ENCODE peak calls at places on chromosomes 13 and 19, in six cellular contexts. T, O, H, C, X and F are unnamed samples.
A peak's percentile ranks its signal among the peaks of the same experiment; 100 is the strongest.

GRCh38 chr13:97327521-97328221 is 105.5 kb downstream of the MBNL2 start:
- ATAC-seq in H (peak; percentile 32), C (no peak), T (peak; percentile 27), X (peak; percentile 20), O (peak; percentile 58), F (no peak)

GRCh38 chr13:41054212-41054877 is 7.0 kb upstream of the WBP4 start:
- ATAC-seq in X (peak; percentile 55), O (peak; percentile 57), T (peak; percentile 63), C (peak; percentile 66), H (peak; percentile 75), F (peak; percentile 22)

GRCh38 chr13:112807653-112808376 is 118.0 kb downstream of the ATP11A start:
- ATAC-seq in X (peak; percentile 38), O (no peak), C (peak; percentile 10), T (peak; percentile 14), H (no peak), F (no peak)

GRCh38 chr19:53864308-53864836 is 3.3 kb upstream of the MYADM start:
- ATAC-seq in H (peak; percentile 18), O (no peak), C (peak; percentile 60), X (no peak), T (no peak), F (no peak)

GRCh38 chr19:45901912-45902650 is at the start of gene MYPOP:
- ATAC-seq in H (peak; percentile 6), T (no peak), O (no peak), C (no peak), X (no peak), F (no peak)

GRCh38 chr13:77300176-77301141 is 26.4 kb downstream of the MYCBP2 start:
- ATAC-seq in X (peak; percentile 73), C (peak; percentile 24), O (peak; percentile 63), H (peak; percentile 80), T (no peak), F (no peak)

GRCh38 chr13:43916828-43917227 is 37.1 kb downstream of the LACC1 start:
- ATAC-seq in H (no peak), T (no peak), C (no peak), O (no peak), X (no peak), F (no peak)

GRCh38 chr13:32622827-32623226 is 36.6 kb downstream of the PDS5B start:
- ATAC-seq in H (no peak), O (no peak), C (no peak), X (no peak), T (no peak), F (no peak)

GRCh38 chr19:29405728-29405995 is 120.1 kb upstream of the VSTM2B start:
- ATAC-seq in H (no peak), T (no peak), C (no peak), X (no peak), O (no peak), F (no peak)

GRCh38 chr19:23095406-23095805 is 21.4 kb upstream of the ZNF730 start:
- ATAC-seq in H (no peak), C (no peak), O (no peak), X (no peak), T (no peak), F (no peak)

DNA sequence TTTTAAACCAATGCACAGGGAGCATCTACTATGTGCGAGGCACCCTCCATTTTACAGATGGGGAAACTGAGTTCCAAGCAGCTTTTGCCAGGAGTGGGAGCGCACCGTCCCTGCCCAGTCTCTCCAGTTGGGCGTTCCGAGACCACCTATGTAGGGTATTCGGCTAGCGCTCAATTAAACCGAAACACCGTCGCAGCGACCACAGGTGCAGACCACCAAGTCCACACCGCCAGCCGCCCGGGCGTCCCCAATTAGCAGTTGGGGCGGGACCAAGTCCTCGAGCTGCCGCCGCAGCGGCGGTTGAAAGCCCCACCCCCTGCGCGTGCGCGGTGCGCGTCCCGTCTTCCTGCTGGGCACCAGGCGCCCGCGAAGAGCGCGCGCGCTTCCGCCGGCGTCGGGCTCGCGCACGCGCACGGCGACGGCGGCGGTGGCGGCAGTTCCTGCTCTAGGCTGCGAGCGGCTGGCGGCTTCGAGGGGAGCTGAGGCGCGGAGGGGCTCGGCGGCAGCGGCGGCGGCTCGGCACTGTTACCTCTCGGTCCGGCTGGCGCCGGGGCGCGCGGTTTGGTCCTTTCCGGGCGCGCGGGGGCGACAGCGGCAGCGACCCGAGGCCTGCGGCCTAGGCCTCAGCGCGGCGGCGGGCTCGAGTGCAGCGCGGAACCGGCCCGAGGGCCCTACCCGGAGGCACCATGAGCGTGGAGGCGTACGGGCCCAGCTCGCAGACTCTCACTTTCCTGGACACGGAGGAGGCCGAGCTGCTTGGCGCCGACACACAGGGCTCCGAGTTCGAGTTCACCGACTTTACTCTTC is at the start of gene UPF1:
- ATAC-seq in C (peak; percentile 87), O (peak; percentile 76), H (peak; percentile 89), X (peak; percentile 97), T (peak; percentile 90), F (peak; percentile 92)
- TF ChIP-seq POLR2A in C (peak; percentile 83), O (peak; percentile 67), H (peak; percentile 73), X (peak; percentile 93), T (peak; percentile 94), F (peak; percentile 90)

GRCh38 chr13:45464141-45464686 is 525 bp upstream of the COG3 start:
- ATAC-seq in T (no peak), C (no peak), H (no peak), O (no peak), X (no peak), F (no peak)
- H3K27ac ChIP-seq in T (peak overlapping the region; percentile 4), C (peak overlapping the region; percentile 82), H (peak overlapping the region; percentile 91), O (peak overlapping the region; percentile 87), X (peak overlapping the region; percentile 95), F (peak overlapping the region; percentile 75)

DNA sequence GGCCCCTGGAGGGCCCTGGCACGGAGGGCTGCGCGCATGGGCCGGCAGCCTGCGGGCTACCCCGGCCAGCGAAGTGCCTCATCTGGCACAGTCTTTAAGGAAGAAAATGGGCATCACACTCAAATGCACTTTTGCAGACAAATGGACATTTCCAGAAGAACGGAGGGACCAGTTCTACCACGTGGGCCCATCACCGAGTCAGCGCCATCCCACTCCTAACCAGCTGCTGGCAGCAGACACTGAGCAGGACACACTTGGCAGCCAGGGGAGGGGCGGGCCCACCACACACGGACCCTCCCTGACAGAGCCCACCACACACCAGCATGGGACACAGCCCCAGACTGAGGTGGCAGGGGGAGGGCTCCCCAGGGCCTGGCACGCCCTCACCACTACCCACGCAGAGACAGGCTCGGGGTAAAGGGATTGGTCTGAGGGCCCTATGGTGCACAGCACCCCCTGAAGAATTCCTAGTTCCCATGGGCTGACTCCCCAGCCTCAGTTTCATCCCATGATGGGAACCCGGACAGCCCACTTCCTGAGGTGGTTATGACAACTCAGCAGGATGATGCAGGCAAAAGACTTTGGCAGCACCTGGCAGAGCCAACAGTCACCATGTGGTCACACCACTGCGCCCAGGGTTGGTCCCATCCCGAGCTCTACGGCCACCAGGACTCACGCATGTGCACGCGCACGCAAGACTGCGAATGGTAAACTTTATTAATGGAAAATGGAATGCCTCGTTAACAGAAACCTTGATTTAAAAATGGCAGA is 18.7 kb upstream of the TINCR start:
- ATAC-seq in C (no peak), T (peak; percentile 10), O (peak; percentile 12), H (no peak), X (no peak), F (no peak)
- TF ChIP-seq POLR2A in C (no peak), T (no peak), O (peak; percentile 45), H (no peak), X (no peak), F (no peak)

DNA sequence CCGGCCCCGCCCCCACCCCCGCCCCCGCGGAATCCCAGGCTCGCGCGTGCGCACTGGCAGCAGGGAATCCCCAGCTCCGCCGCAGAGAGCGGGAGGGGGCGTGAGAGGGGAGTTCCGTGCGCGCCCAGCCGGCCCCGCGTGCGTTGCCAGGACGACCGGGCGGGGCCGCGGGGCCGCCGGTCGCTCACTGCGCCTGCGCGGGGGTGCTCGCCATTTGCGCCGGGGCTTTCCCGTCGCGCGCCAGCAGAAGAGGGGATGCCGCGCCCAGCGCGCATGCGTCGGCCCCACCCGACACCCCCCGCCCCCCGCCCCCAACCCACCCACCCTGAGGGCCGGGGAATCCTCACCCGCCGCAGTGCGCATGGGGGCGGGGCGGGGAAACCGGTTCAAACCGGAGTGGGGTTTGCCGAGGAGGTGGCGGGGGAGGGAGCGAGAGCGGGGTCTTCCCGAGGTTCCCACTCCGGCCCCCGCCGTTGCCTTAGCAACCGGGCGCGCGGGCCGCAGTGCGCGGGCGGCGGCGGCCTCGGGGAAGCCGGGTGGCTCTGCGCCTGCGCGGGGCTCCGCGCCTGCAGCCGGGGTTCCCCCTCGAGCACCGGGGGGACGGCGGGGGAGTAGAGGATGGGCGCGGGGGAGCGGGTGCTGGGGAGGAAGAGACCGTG is 15.1 kb downstream of the CCDC124 start:
- ATAC-seq in C (peak; percentile 87), T (peak; percentile 66), X (peak; percentile 92), H (peak; percentile 51), O (peak; percentile 68), F (peak; percentile 93)
- H3K27ac ChIP-seq in C (no peak overlapping the region), T (peak overlapping the region; percentile 47), X (peak overlapping the region; percentile 56), H (peak overlapping the region; percentile 82), O (peak overlapping the region; percentile 31), F (peak overlapping the region; percentile 72)

DNA sequence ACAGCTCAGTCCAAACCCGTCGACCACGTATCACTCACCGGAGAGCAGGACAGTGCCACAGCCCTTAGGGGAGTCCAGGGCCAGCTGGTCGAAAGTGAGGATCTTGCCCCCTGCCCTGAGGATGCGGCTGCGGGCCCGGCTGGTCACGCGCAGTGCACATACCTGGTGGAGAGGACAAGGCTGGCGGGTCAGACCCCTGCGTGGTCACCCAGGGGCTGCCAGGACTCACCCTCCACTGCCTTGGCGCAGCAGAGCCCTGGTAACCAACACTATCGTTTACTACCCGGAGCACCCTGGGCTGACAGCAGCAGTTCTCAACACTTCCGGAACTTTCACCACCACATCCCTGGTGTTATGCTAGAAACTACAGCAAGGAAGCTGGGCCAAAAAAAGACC is 1.2 kb upstream of the FAM83E start:
- ATAC-seq in H (no peak), T (no peak), C (no peak), X (no peak), O (no peak), F (no peak)
- TF ChIP-seq POLR2A in H (no peak), T (no peak), C (no peak), X (no peak), O (no peak), F (no peak)

DNA sequence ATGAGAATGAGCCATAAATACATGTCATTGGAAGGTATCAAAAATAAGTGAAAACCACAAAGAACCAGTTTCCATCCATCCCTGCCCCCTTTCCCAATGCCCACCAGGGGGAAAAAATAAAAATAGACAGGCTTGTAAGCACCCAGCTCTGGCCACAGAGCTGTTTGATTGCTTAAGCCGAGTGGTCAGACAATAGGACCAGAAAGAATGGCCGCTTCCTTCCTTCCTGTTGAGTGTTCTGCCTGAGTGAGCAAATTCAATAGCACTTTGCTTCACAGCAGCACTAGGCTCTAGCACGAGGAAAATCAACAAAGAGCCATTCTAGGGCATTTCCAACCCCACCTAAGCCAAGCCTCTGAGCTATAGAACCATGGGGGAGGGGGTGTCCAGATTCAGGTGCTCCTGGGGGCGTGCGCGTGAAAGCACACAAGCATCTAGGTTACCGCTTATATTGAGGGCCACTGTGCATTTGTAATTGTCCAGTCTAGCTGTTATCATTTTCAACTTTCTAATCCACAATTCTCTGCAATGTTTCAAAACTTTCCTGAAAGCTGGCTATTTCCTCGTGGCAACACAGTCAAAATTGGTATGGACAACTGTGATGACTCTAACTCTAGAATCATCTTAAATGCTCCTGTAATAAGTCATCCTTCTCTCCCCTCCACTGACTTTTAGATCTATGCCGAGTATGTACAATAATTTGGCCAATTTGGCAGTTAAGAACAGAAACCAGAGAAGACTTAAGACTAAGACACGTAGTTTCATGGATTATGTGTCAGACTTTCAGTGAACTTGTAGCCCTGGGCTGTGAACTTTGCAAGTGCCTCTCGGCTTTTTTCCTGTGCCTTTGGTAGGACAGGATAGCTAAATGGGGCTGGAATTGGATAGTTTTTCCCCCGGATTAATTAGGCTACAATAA is 64.3 kb downstream of the SPRY2 start:
- ATAC-seq in C (peak; percentile 74), O (no peak), H (no peak), T (no peak), X (peak; percentile 64), F (peak; percentile 13)
- H3K27ac ChIP-seq in C (no peak overlapping the region), O (no peak overlapping the region), H (no peak overlapping the region), T (no peak overlapping the region), X (no peak overlapping the region), F (no peak overlapping the region)